ENCODE peak calls at places on chromosome 2, in four cellular contexts. L, V, S and P are unnamed samples.

GRCh38 chr2:241514986-241515737 is 6.8 kb upstream of the STK25 start:
- DNase-seq in L (no peak), V (no peak), S (no peak), P (no peak)

GRCh38 chr2:230602562-230603230 is 109.9 kb upstream of the CAB39 start:
- DNase-seq in L (no peak), V (no peak), S (peak), P (no peak)

GRCh38 chr2:191386938-191387536 is 141.8 kb downstream of the MYO1B start:
- DNase-seq in L (no peak), V (no peak), S (no peak), P (no peak)

GRCh38 chr2:235716875-235717496 is 223.1 kb downstream of the AGAP1 start:
- DNase-seq in L (no peak), V (no peak), S (no peak), P (peak)

GRCh38 chr2:117985092-117985491 is 28.8 kb downstream of the CCDC93 start:
- DNase-seq in L (no peak), V (peak), S (no peak), P (no peak)

GRCh38 chr2:9380702-9381628 is 42.4 kb downstream of the ITGB1BP1 start:
- DNase-seq in L (peak), V (no peak), S (no peak), P (no peak)

GRCh38 chr2:55418512-55419235 is 982 bp downstream of the CCDC88A start:
- DNase-seq in L (peak), V (no peak), S (peak), P (no peak)

GRCh38 chr2:26765475-26766200 is 1.6 kb downstream of the SLC35F6 start:
- DNase-seq in L (no peak), V (no peak), S (no peak), P (no peak)

GRCh38 chr2:44768438-44769236 is 172.9 kb upstream of the SIX3 start:
- DNase-seq in L (no peak), V (peak), S (no peak), P (no peak)

GRCh38 chr2:199460101-199460671 is 2.4 kb upstream of the SATB2 start:
- DNase-seq in L (no peak), V (no peak), S (no peak), P (no peak)

GRCh38 chr2:156385242-156385641 is 50.9 kb upstream of the GPD2 start:
- DNase-seq in L (no peak), V (no peak), S (peak), P (no peak)

GRCh38 chr2:192438239-192438638 is 243.5 kb upstream of the TMEFF2 start:
- DNase-seq in L (no peak), V (no peak), S (no peak), P (no peak)

GRCh38 chr2:73112913-73113633 is at the start of gene RAB11FIP5:
- DNase-seq in L (peak), V (peak), S (peak), P (peak)

GRCh38 chr2:146147448-146148012 is 1627.6 kb upstream of the ZEB2 start:
- DNase-seq in L (no peak), V (no peak), S (no peak), P (no peak)

GRCh38 chr2:177604291-177605065 is 211.9 kb downstream of the AGPS start:
- DNase-seq in L (peak), V (no peak), S (peak), P (peak)

GRCh38 chr2:105802587-105802986 is 57.9 kb downstream of the NCK2 start:
- DNase-seq in L (no peak), V (no peak), S (no peak), P (no peak)

GRCh38 chr2:203734276-203734983 is 28.0 kb downstream of the CD28 start:
- DNase-seq in L (no peak), V (no peak), S (no peak), P (no peak)

GRCh38 chr2:169513926-169514325 is 4.4 kb downstream of the KLHL41 start:
- DNase-seq in L (peak), V (no peak), S (peak), P (no peak)

GRCh38 chr2:62354771-62355550 is 151.0 kb downstream of the TMEM17 start:
- DNase-seq in L (no peak), V (peak), S (no peak), P (no peak)

GRCh38 chr2:188966079-188966571 is 8.0 kb upstream of the COL3A1 start:
- DNase-seq in L (no peak), V (no peak), S (no peak), P (no peak)

GRCh38 chr2:24435391-24436316 is 55.4 kb upstream of the NCOA1 start:
- DNase-seq in L (no peak), V (no peak), S (no peak), P (no peak)

GRCh38 chr2:104872866-104873688 is 19.2 kb downstream of the POU3F3 start:
- DNase-seq in L (peak), V (peak), S (peak), P (peak)

GRCh38 chr2:157672129-157672528 is 43.5 kb upstream of the ACVR1C start:
- DNase-seq in L (peak), V (no peak), S (no peak), P (no peak)

GRCh38 chr2:241767464-241768250 is 9.0 kb upstream of the GAL3ST2 start:
- DNase-seq in L (no peak), V (no peak), S (no peak), P (no peak)

GRCh38 chr2:106078091-106078490 is 116.0 kb downstream of the UXS1 start:
- DNase-seq in L (no peak), V (no peak), S (no peak), P (no peak)

GRCh38 chr2:234495076-234495800 is 1.6 kb downstream of the ARL4C start:
- DNase-seq in L (no peak), V (peak), S (no peak), P (no peak)

GRCh38 chr2:48268671-48269070 is 261.3 kb upstream of the STON1 start:
- DNase-seq in L (no peak), V (no peak), S (no peak), P (no peak)

GRCh38 chr2:69381337-69381737 is 5.7 kb downstream of the GFPT1 start:
- DNase-seq in L (no peak), V (no peak), S (peak), P (no peak)

GRCh38 chr2:25981596-25982272 is 563 bp downstream of the KIF3C start:
- DNase-seq in L (no peak), V (peak), S (no peak), P (peak)

GRCh38 chr2:14634223-14634884 is 1.8 kb downstream of the LRATD1 start:
- DNase-seq in L (peak), V (peak), S (peak), P (peak)

GRCh38 chr2:102126660-102127059 is 15.9 kb upstream of the IL1R1 start:
- DNase-seq in L (no peak), V (no peak), S (no peak), P (no peak)

GRCh38 chr2:79105259-79105658 is 15.0 kb upstream of the REG1A start:
- DNase-seq in L (no peak), V (no peak), S (no peak), P (no peak)

GRCh38 chr2:222709191-222709891 is 37.9 kb downstream of the MOGAT1 start:
- DNase-seq in L (peak), V (peak), S (peak), P (peak)

DNA sequence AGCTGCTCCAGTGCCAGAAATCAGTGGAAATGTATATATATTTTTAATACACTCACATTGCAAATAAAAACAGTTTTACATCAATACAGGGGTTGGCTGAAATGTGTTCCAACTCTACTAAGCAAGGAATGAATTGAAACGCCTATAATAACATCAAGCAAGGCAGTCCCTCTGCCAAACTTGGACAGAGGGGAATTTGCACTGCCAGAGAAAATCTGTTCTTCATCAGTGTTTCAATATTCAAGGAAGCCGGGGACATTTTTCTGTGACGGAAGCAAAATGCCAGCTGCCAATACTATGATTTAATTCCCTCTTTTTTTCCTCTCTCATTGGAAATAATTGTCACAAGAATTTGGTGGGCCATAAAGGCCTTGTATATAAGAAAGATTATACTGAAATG is 335.2 kb downstream of the TNS1 start:
- DNase-seq in L (no peak), V (no peak), S (no peak), P (no peak)
- TF ChIP-seq ELF4 in L (no peak), V (no peak), S (no peak), P (no peak)

GRCh38 chr2:214019973-214020345 is 390.9 kb upstream of the VWC2L start:
- DNase-seq in L (no peak), V (no peak), S (no peak), P (no peak)

GRCh38 chr2:214011676-214012075 is 399.2 kb upstream of the VWC2L start:
- DNase-seq in L (no peak), V (no peak), S (no peak), P (no peak)

GRCh38 chr2:214019229-214019972 is 391.5 kb upstream of the VWC2L start:
- DNase-seq in L (no peak), V (no peak), S (no peak), P (no peak)

GRCh38 chr2:214014551-214015230 is 396.2 kb upstream of the VWC2L start:
- DNase-seq in L (no peak), V (no peak), S (no peak), P (no peak)
- TF ChIP-seq ELF4 in L (no peak), V (no peak), S (no peak), P (no peak)

GRCh38 chr2:41830600-41830999 is 217.2 kb upstream of the PKDCC start:
- DNase-seq in L (no peak), V (no peak), S (peak), P (no peak)

GRCh38 chr2:41827354-41827971 is 220.4 kb upstream of the PKDCC start:
- DNase-seq in L (peak), V (no peak), S (no peak), P (no peak)

GRCh38 chr2:41826921-41827320 is 220.9 kb upstream of the PKDCC start:
- DNase-seq in L (no peak), V (no peak), S (no peak), P (no peak)

GRCh38 chr2:41828052-41828643 is 219.7 kb upstream of the PKDCC start:
- DNase-seq in L (peak), V (no peak), S (no peak), P (no peak)

GRCh38 chr2:41829011-41829500 is 218.8 kb upstream of the PKDCC start:
- DNase-seq in L (no peak), V (no peak), S (no peak), P (no peak)
- TF ChIP-seq ELF4 in L (no peak), V (no peak), S (no peak), P (no peak)

GRCh38 chr2:37318401-37318800 is 6.2 kb downstream of the PRKD3 start:
- DNase-seq in L (no peak), V (no peak), S (no peak), P (no peak)
- TF ChIP-seq ELF4 in L (no peak), V (no peak), S (no peak), P (no peak)

GRCh38 chr2:175432021-175432420 is 250.5 kb upstream of the ATP5MC3 start:
- DNase-seq in L (no peak), V (no peak), S (no peak), P (no peak)
- TF ChIP-seq ELF4 in L (no peak), V (no peak), S (no peak), P (no peak)

DNA sequence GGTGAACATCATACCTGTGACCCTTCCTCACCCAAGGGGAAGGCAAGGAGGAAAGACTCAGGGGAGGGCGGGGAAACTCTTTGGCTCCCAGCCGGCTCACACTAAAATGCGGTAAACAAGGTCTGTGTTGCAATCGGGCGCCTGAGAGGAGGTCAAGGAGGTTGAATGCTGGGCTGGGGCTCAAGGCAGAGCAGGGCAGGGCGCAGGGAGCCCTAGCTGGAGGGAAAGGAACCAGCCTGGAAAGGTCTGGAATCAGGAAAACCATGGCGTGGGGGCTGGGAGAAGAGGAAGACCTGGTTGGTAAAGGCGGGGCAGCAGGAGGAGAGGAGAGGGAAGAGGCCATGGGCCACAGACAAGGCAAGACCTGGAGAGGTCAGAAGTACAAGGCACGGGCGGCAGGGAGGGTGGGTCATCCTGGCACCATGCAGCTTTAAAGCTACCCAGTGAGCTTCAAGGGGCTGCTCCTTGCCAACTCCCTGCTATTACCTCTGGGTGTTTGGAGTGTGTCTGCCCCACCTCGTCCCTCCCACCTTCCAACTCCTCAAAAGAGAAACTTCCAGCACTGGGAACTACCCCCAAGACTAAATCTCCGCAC is 4.8 kb upstream of the TMEM37 start:
- DNase-seq in L (peak), V (no peak), S (no peak), P (no peak)
- TF ChIP-seq ELF4 in L (no peak), V (no peak), S (no peak), P (no peak)

GRCh38 chr2:182548031-182548950 is 121.5 kb upstream of the PDE1A start:
- DNase-seq in L (no peak), V (no peak), S (no peak), P (no peak)
- TF ChIP-seq ELF4 in L (no peak), V (no peak), S (no peak), P (no peak)

GRCh38 chr2:109482371-109482841 is 131.4 kb downstream of the SEPTIN10 start:
- DNase-seq in L (no peak), V (no peak), S (no peak), P (no peak)
- TF ChIP-seq ELF4 in L (no peak), V (no peak), S (no peak), P (no peak)